ENCODE peak calls at places on chromosomes 13 and 19, in eight cellular contexts. Z, L, I, W, P, O, S and E are unnamed samples.

GRCh38 chr13:99419591-99420243 is 81.6 kb upstream of the TM9SF2 start:
- DNase-seq in Z (no peak), L (no peak), I (no peak), W (no peak), P (no peak), O (no peak), S (no peak), E (no peak)

GRCh38 chr13:28464861-28465260 is 30.1 kb downstream of the FLT1 start:
- DNase-seq in Z (no peak), L (no peak), I (no peak), W (no peak), P (no peak), O (no peak), S (no peak), E (no peak)

GRCh38 chr19:33535176-33535575 is 13.6 kb upstream of the PEPD start:
- DNase-seq in Z (no peak), L (no peak), I (no peak), W (peak), P (no peak), O (no peak), S (no peak), E (no peak)

GRCh38 chr13:104592127-104592526 is 1525.9 kb upstream of the SLC10A2 start:
- DNase-seq in Z (no peak), L (no peak), I (no peak), W (peak), P (no peak), O (no peak), S (no peak), E (no peak)

GRCh38 chr19:369256-369655 is 24.7 kb upstream of the MIER2 start:
- DNase-seq in Z (no peak), L (no peak), I (no peak), W (no peak), P (peak), O (no peak), S (no peak), E (no peak)

GRCh38 chr19:49581007-49581508 is at the start of gene PRRG2:
- DNase-seq in Z (no peak), L (no peak), I (no peak), W (no peak), P (peak), O (no peak), S (no peak), E (no peak)

GRCh38 chr19:1291761-1292418 is 6.2 kb downstream of the EFNA2 start:
- DNase-seq in Z (no peak), L (no peak), I (no peak), W (no peak), P (peak), O (no peak), S (no peak), E (no peak)

GRCh38 chr13:40666058-40666904 is at the start of gene FOXO1:
- DNase-seq in Z (peak), L (peak), I (peak), W (peak), P (peak), O (peak), S (peak), E (peak)

GRCh38 chr19:7725791-7726190 is 6.1 kb downstream of the CLEC4G start:
- DNase-seq in Z (no peak), L (no peak), I (no peak), W (no peak), P (no peak), O (no peak), S (no peak), E (no peak)

GRCh38 chr19:3270908-3271307 is 46.4 kb downstream of the CELF5 start:
- DNase-seq in Z (no peak), L (peak), I (peak), W (peak), P (no peak), O (no peak), S (no peak), E (no peak)

GRCh38 chr13:33644607-33645543 is 173.1 kb upstream of the RFC3 start:
- DNase-seq in Z (peak), L (no peak), I (no peak), W (peak), P (no peak), O (no peak), S (no peak), E (no peak)

GRCh38 chr19:16435238-16435911 is 36.4 kb downstream of the EPS15L1 start:
- DNase-seq in Z (no peak), L (peak), I (peak), W (peak), P (no peak), O (peak), S (no peak), E (no peak)

GRCh38 chr13:106566682-106567420 is 1.1 kb downstream of the ARGLU1 start:
- DNase-seq in Z (peak), L (peak), I (peak), W (peak), P (peak), O (no peak), S (no peak), E (peak)

GRCh38 chr13:74423434-74423833 is 289.2 kb upstream of the KLF12 start:
- DNase-seq in Z (no peak), L (no peak), I (no peak), W (no peak), P (no peak), O (no peak), S (no peak), E (no peak)

GRCh38 chr19:16435999-16436650 is 35.6 kb downstream of the EPS15L1 start:
- DNase-seq in Z (peak), L (no peak), I (peak), W (peak), P (no peak), O (no peak), S (no peak), E (peak)

GRCh38 chr19:48896191-48896720 is 2.3 kb downstream of the TULP2 start:
- DNase-seq in Z (no peak), L (no peak), I (no peak), W (no peak), P (peak), O (no peak), S (peak), E (no peak)